ENCODE peak calls at places on chromosomes 6 and 20, in five cellular contexts. A, E, H, Z and M are unnamed samples.

GRCh38 chr20:25859649-25860530 is 163.2 kb upstream of the ZNF337 start:
- DNase-seq in A (peak; percentile 68), E (peak; percentile 58), H (peak; percentile 67), Z (peak; percentile 74), M (no peak)

GRCh38 chr20:41140226-41141133 is 3.1 kb downstream of the PLCG1 start:
- DNase-seq in A (no peak), E (no peak), H (no peak), Z (no peak), M (no peak)

GRCh38 chr20:41308726-41309413 is 8.7 kb downstream of the ZHX3 start:
- DNase-seq in A (no peak), E (no peak), H (no peak), Z (no peak), M (no peak)

GRCh38 chr20:23446505-23446904 is 6.2 kb downstream of the CST11 start:
- DNase-seq in A (peak; percentile 47), E (peak; percentile 61), H (no peak), Z (peak; percentile 67), M (peak; percentile 59)

GRCh38 chr6:53250137-53250760 is 98.5 kb downstream of the ELOVL5 start:
- DNase-seq in A (no peak), E (no peak), H (no peak), Z (no peak), M (no peak)

GRCh38 chr6:148307400-148307799 is 35.2 kb upstream of the SASH1 start:
- DNase-seq in A (no peak), E (no peak), H (no peak), Z (no peak), M (no peak)

GRCh38 chr6:158213925-158214674 is 46.0 kb downstream of the GTF2H5 start:
- DNase-seq in A (peak; percentile 13), E (peak; percentile 77), H (peak; percentile 55), Z (peak; percentile 85), M (peak; percentile 77)

GRCh38 chr20:50821257-50821921 is 26.5 kb downstream of the BCAS4 start:
- DNase-seq in A (no peak), E (no peak), H (no peak), Z (no peak), M (no peak)

GRCh38 chr6:36721369-36722140 is 23.9 kb downstream of the RAB44 start:
- DNase-seq in A (no peak), E (no peak), H (no peak), Z (no peak), M (no peak)